ENCODE peak calls at places on chromosomes 12 and 14, in four cellular contexts. H is substantia nigra, Y is Right ventricle myocardium superior, K is posterior cingulate gyrus. A is an unnamed sample.

GRCh38 chr14:25090281-25090680 is 40.3 kb upstream of the STXBP6 start:
- DNase-seq in H (no peak), Y (no peak), K (no peak), A (no peak)

GRCh38 chr14:20454359-20454644 is 310 bp downstream of the OSGEP start:
- DNase-seq in H (no peak), Y (no peak), K (no peak), A (no peak)

GRCh38 chr14:94173885-94174621 is at the start of gene PPP4R4:
- DNase-seq in H (peak; percentile 65), Y (peak; percentile 89), K (peak; percentile 81), A (peak; percentile 71)

GRCh38 chr12:43942379-43942778 is 106.5 kb downstream of the TMEM117 start:
- DNase-seq in H (no peak), Y (no peak), K (no peak), A (no peak)

GRCh38 chr12:108316153-108316892 is 22.8 kb downstream of the CMKLR1 start:
- DNase-seq in H (no peak), Y (no peak), K (no peak), A (no peak)

GRCh38 chr14:22471545-22472121 is 117.4 kb downstream of the DAD1 start:
- DNase-seq in H (peak; percentile 33), Y (peak; percentile 63), K (no peak), A (peak; percentile 49)

GRCh38 chr14:99816217-99816616 is 23.0 kb downstream of the EML1 start:
- DNase-seq in H (no peak), Y (no peak), K (no peak), A (no peak)

GRCh38 chr12:54082402-54082892 is 28.8 kb downstream of the HOXC4 start:
- DNase-seq in H (no peak), Y (peak; percentile 52), K (no peak), A (no peak)

GRCh38 chr14:81473456-81474155 is 60.0 kb downstream of the SEL1L start:
- DNase-seq in H (no peak), Y (no peak), K (no peak), A (no peak)

GRCh38 chr14:83867871-83868270 is 1662.1 kb upstream of the FLRT2 start:
- DNase-seq in H (no peak), Y (no peak), K (no peak), A (no peak)

GRCh38 chr12:94545937-94546771 is 86.5 kb upstream of the CEP83 start:
- DNase-seq in H (peak; percentile 14), Y (no peak), K (no peak), A (peak; percentile 65)

GRCh38 chr14:54516709-54517108 is 7.0 kb downstream of the CGRRF1 start:
- DNase-seq in H (no peak), Y (no peak), K (no peak), A (no peak)

GRCh38 chr14:39781466-39781865 is 349.2 kb upstream of the FBXO33 start:
- DNase-seq in H (no peak), Y (no peak), K (no peak), A (no peak)

GRCh38 chr12:113840401-113841042 is 125.6 kb downstream of the RBM19 start:
- DNase-seq in H (no peak), Y (no peak), K (no peak), A (no peak)

GRCh38 chr12:49810159-49810459 is 18.1 kb downstream of the NCKAP5L start:
- DNase-seq in H (peak; percentile 11), Y (no peak), K (no peak), A (no peak)

GRCh38 chr12:45648070-45648469 is 81.4 kb upstream of the ARID2 start:
- DNase-seq in H (no peak), Y (peak; percentile 53), K (no peak), A (no peak)

GRCh38 chr14:54857830-54858269 is 44.8 kb downstream of the GCH1 start:
- DNase-seq in H (no peak), Y (no peak), K (no peak), A (no peak)

GRCh38 chr12:6457220-6457945 is 5.5 kb downstream of the TAPBPL start:
- DNase-seq in H (no peak), Y (no peak), K (no peak), A (no peak)

GRCh38 chr14:35814371-35815005 is 5.4 kb upstream of the RALGAPA1 start:
- DNase-seq in H (peak; percentile 20), Y (no peak), K (no peak), A (peak; percentile 23)

GRCh38 chr14:92863281-92863680 is 59.7 kb upstream of the CHGA start:
- DNase-seq in H (no peak), Y (no peak), K (no peak), A (no peak)

GRCh38 chr12:54140958-54141388 is 47.8 kb downstream of the SMUG1 start:
- DNase-seq in H (no peak), Y (peak; percentile 48), K (no peak), A (no peak)

GRCh38 chr12:123997033-123997822 is 24.2 kb downstream of the ZNF664 start:
- DNase-seq in H (no peak), Y (no peak), K (no peak), A (no peak)

GRCh38 chr12:46603776-46604456 is 221.9 kb downstream of the SLC38A4 start:
- DNase-seq in H (no peak), Y (no peak), K (no peak), A (no peak)

GRCh38 chr12:90027041-90027440 is 318.4 kb upstream of the ATP2B1 start:
- DNase-seq in H (no peak), Y (no peak), K (no peak), A (no peak)

GRCh38 chr12:7068240-7068993 is 7.9 kb downstream of the C1S start:
- DNase-seq in H (no peak), Y (peak; percentile 61), K (no peak), A (no peak)

GRCh38 chr14:102893452-102893851 is 29.0 kb upstream of the AMN start:
- DNase-seq in H (no peak), Y (no peak), K (no peak), A (no peak)

GRCh38 chr12:126811401-126811800 is 1455.6 kb upstream of the TMEM132C start:
- DNase-seq in H (no peak), Y (no peak), K (no peak), A (no peak)

GRCh38 chr14:59464651-59465569 is at the start of gene GPR135:
- DNase-seq in H (peak; percentile 37), Y (peak; percentile 81), K (peak; percentile 64), A (peak; percentile 26)

GRCh38 chr12:100545092-100545491 is 28.4 kb upstream of the GAS2L3 start:
- DNase-seq in H (no peak), Y (no peak), K (no peak), A (peak; percentile 12)

GRCh38 chr12:627863-628805 is 35.1 kb downstream of the NINJ2 start:
- DNase-seq in H (no peak), Y (no peak), K (no peak), A (no peak)

GRCh38 chr14:24179294-24179960 is 7.5 kb downstream of the REC8 start:
- DNase-seq in H (no peak), Y (peak; percentile 23), K (no peak), A (no peak)

GRCh38 chr14:72129283-72129682 is 197.1 kb downstream of the RGS6 start:
- DNase-seq in H (no peak), Y (no peak), K (no peak), A (no peak)

GRCh38 chr12:27665704-27666103 is 30.5 kb upstream of the REP15 start:
- DNase-seq in H (no peak), Y (no peak), K (no peak), A (no peak)

GRCh38 chr12:88026196-88026595 is 3.0 kb downstream of the C12orf50 start:
- DNase-seq in H (no peak), Y (no peak), K (no peak), A (peak; percentile 32)

GRCh38 chr14:73833530-73834257 is 17.9 kb upstream of the PTGR2 start:
- DNase-seq in H (no peak), Y (peak; percentile 56), K (no peak), A (no peak)

GRCh38 chr12:100953217-100953616 is 158.6 kb downstream of the ANO4 start:
- DNase-seq in H (no peak), Y (no peak), K (no peak), A (no peak)

GRCh38 chr14:30656190-30656632 is 34.1 kb downstream of the SCFD1 start:
- DNase-seq in H (no peak), Y (no peak), K (no peak), A (peak; percentile 8)

GRCh38 chr14:34179723-34180122 is 228.8 kb upstream of the EGLN3 start:
- DNase-seq in H (no peak), Y (no peak), K (no peak), A (no peak)

GRCh38 chr12:38547586-38547985 is 231.0 kb downstream of the ALG10B start:
- DNase-seq in H (no peak), Y (no peak), K (no peak), A (peak; percentile 78)

GRCh38 chr12:53052419-53053222 is 2.8 kb downstream of the TNS2 start:
- DNase-seq in H (peak; percentile 71), Y (peak; percentile 96), K (peak; percentile 89), A (peak; percentile 51)